ENCODE peak calls at places on chromosomes 11 and 22, in six cellular contexts. J, C, Q, V, O and U are unnamed samples.

GRCh38 chr11:10892250-10892649 is 34.4 kb upstream of the ZBED5 start:
- DNase-seq in O (no peak), C (no peak), V (no peak), J (no peak), Q (no peak), U (no peak)

GRCh38 chr11:123431619-123432018 is 1.6 kb downstream of the GRAMD1B start:
- DNase-seq in C (no peak), O (no peak), V (no peak), Q (no peak), J (no peak), U (no peak)

GRCh38 chr11:104946907-104947306 is 21.5 kb downstream of the CASP4 start:
- DNase-seq in O (no peak), C (peak; percentile 27), Q (peak; percentile 72), V (peak; percentile 66), J (peak; percentile 69), U (peak; percentile 18)

GRCh38 chr11:123771664-123772063 is 17.3 kb upstream of the OR6X1 start:
- DNase-seq in C (no peak), O (no peak), V (no peak), Q (no peak), J (no peak), U (no peak)

GRCh38 chr11:4060182-4060923 is 34.2 kb upstream of the RRM1 start:
- DNase-seq in C (no peak), O (no peak), V (peak; percentile 18), J (no peak), Q (no peak), U (no peak)

GRCh38 chr11:125350206-125351044 is 145.6 kb downstream of the FEZ1 start:
- DNase-seq in J (no peak), Q (no peak), O (peak; percentile 28), C (no peak), V (no peak), U (no peak)

GRCh38 chr11:612201-612960 is 3.4 kb downstream of the IRF7 start:
- DNase-seq in O (peak; percentile 92), Q (peak; percentile 29), J (peak; percentile 29), V (peak; percentile 21), C (no peak), U (no peak)

GRCh38 chr11:60242607-60243292 is at the start of gene MS4A4E:
- DNase-seq in J (no peak), V (no peak), C (no peak), O (no peak), Q (no peak), U (no peak)

GRCh38 chr11:8811571-8811970 is 99.4 kb upstream of the AKIP1 start:
- DNase-seq in V (peak; percentile 76), C (no peak), J (no peak), Q (no peak), O (no peak), U (no peak)

GRCh38 chr11:127106142-127106541 is 105.6 kb upstream of the KIRREL3 start:
- DNase-seq in Q (no peak), C (no peak), O (no peak), V (no peak), J (no peak), U (no peak)

GRCh38 chr11:34274712-34275398 is 83.0 kb downstream of the ABTB2 start:
- DNase-seq in C (no peak), Q (peak; percentile 99), J (peak; percentile 99), V (peak; percentile 98), O (peak; percentile 91), U (no peak)

GRCh38 chr11:124329787-124330478 is 9.9 kb upstream of the OR8D2 start:
- DNase-seq in Q (peak; percentile 9), O (no peak), J (peak; percentile 47), V (peak; percentile 21), C (peak; percentile 27), U (peak; percentile 18)

GRCh38 chr11:59660621-59661020 is 8.2 kb downstream of the PATL1 start:
- DNase-seq in C (no peak), Q (no peak), O (no peak), J (no peak), V (no peak), U (no peak)

GRCh38 chr22:43883012-43883661 is 8.7 kb downstream of the PNPLA5 start:
- DNase-seq in O (peak; percentile 36), Q (peak; percentile 87), J (peak; percentile 69), V (peak; percentile 68), C (no peak), U (peak; percentile 35)

GRCh38 chr11:18294862-18295261 is 27.1 kb downstream of the HPS5 start:
- DNase-seq in V (no peak), Q (no peak), C (no peak), O (no peak), J (no peak), U (peak; percentile 29)

GRCh38 chr11:18836415-18836814 is 44.8 kb upstream of the PTPN5 start:
- DNase-seq in O (no peak), J (peak; percentile 14), C (no peak), Q (no peak), V (no peak), U (no peak)

DNA sequence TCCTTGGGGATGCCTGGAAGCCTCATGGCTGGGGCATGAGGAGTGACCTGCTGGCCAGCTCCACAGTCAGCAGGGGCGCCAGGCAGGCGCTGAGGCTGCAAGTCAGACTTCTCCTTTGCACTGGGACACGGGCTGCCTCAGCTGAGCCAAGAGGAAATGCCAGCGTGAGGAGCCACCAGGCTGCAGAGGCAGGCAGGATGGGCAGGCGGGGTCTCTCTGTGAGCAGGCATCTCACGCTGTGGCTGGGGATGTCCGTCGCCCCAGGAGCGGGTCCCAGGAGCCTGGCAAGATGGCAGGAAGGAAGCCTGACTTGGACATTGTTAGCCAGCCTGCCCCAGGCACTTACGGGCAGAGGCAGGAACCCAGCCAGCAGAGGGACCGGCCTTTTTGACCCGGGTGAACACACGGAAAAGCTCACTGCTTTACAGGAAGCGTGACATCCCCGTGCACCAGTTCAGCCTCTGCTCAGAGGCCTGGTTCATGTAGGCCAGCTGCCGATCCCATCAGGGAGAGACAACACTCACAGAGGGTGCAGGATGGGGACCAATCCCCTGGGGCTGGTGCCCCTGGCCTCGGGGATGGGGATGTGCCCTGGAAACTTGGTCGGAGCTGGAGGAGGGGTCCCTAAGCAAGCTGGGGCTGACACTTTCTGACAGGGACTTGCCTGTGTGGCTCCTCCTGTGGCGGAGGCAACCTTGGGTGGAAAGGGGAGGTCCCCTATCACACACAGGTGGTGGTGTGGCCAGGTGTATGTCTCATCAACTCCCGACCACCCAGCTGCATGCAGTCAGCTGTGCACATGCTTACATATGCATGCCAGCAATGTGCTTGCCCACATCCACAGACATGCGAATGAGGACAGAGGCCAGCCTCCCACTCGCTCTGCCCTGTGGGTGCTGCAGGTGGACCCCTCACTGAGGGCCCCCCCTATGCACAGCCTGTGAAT is 10.0 kb downstream of the GNB1L start:
- DNase-seq in C (no peak), V (peak; percentile 22), Q (no peak), J (peak; percentile 47), O (peak; percentile 72), U (no peak)
- TF ChIP-seq CTCF in C (no peak), V (no peak), Q (no peak), J (no peak), O (no peak), U (no peak)

GRCh38 chr11:96483550-96483949 is 93.7 kb downstream of the JRKL start:
- DNase-seq in O (no peak), J (no peak), Q (no peak), C (no peak), V (no peak), U (no peak)

GRCh38 chr11:96481204-96481603 is 91.4 kb downstream of the JRKL start:
- DNase-seq in Q (no peak), V (no peak), O (no peak), J (no peak), C (no peak), U (no peak)

GRCh38 chr11:96484361-96484760 is 94.5 kb downstream of the JRKL start:
- DNase-seq in C (no peak), J (no peak), O (no peak), Q (no peak), V (no peak), U (no peak)

GRCh38 chr11:96481806-96482592 is 92.2 kb downstream of the JRKL start:
- DNase-seq in O (no peak), V (no peak), C (no peak), Q (no peak), J (peak; percentile 14), U (no peak)

GRCh38 chr11:96486890-96487633 is 97.2 kb downstream of the JRKL start:
- DNase-seq in V (peak; percentile 50), Q (no peak), J (peak; percentile 23), C (no peak), O (no peak), U (no peak)
- H3K4me3 ChIP-seq in V (peak overlapping the region; percentile 28), Q (no peak overlapping the region), J (no peak overlapping the region), C (no peak overlapping the region), O (no peak overlapping the region), U (no peak overlapping the region)

GRCh38 chr11:32870676-32871075 is 21.9 kb upstream of the QSER1 start:
- DNase-seq in O (no peak), J (peak; percentile 8), V (no peak), C (no peak), Q (no peak), U (no peak)
- TF ChIP-seq CTCF in O (peak; percentile 31), J (peak; percentile 34), V (peak; percentile 46), C (peak; percentile 17), Q (peak; percentile 36), U (peak; percentile 35)

DNA sequence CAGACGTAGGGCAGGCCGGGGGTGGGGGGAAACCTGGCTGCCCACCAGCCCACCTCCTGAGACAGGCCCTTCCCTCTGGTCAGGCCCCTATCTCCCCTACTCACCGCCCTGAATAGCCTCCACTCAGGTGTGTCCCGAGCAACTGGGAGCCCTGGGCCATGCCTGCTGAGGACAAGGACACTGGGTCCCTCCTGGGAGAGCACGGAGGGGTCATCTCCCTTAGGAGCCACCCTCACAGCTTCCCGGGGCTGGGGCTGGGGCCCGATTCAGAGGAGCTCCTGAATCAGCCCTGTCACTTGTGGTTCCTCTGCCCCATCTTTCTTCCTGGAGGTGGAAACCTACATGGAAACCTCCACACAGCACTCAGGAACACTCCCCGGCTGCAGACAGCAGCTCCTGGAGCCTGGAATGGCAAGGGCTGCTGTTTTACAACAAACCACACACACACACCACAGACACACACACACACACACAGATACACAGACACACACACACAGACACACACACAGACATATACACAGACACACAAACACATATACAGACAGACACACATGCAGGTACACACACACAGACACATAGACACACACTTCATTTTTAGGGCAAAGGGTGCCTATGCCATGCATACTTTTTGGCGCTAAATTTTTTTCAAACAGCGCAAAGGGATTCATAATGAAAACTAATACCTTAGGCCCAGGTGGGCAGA is 9.6 kb upstream of the EMID1 start:
- DNase-seq in O (no peak), Q (no peak), V (no peak), C (no peak), J (no peak), U (no peak)
- H3K4me3 ChIP-seq in O (no peak overlapping the region), Q (no peak overlapping the region), V (no peak overlapping the region), C (no peak overlapping the region), J (no peak overlapping the region), U (no peak overlapping the region)

GRCh38 chr11:66491315-66491935 is 11.2 kb downstream of the DPP3 start:
- DNase-seq in V (no peak), J (no peak), C (no peak), Q (no peak), O (no peak), U (no peak)
- TF ChIP-seq CTCF in V (peak; percentile 35), J (peak; percentile 48), C (peak; percentile 23), Q (peak; percentile 29), O (peak; percentile 15), U (peak; percentile 60)

GRCh38 chr11:44315947-44316387 is 6.0 kb upstream of the ALX4 start:
- DNase-seq in Q (peak; percentile 34), J (no peak), O (peak; percentile 68), C (no peak), V (no peak), U (no peak)
- H3K4me3 ChIP-seq in Q (peak overlapping the region; percentile 2), J (no peak overlapping the region), O (peak overlapping the region; percentile 66), C (no peak overlapping the region), V (no peak overlapping the region), U (no peak overlapping the region)

GRCh38 chr11:13776134-13776815 is 107.8 kb downstream of the FAR1 start:
- DNase-seq in C (no peak), J (peak; percentile 6), O (no peak), Q (no peak), V (no peak), U (no peak)
- TF ChIP-seq CTCF in C (no peak), J (peak; percentile 22), O (no peak), Q (peak; percentile 23), V (no peak), U (peak; percentile 5)